ENCODE peak calls at places on chromosomes 16 and 17, in ten cellular contexts. One of them, this sample, is unnamed.

GRCh38 chr17:67531291-67531690 is 154.2 kb downstream of the PITPNC1 start:
- DNase-seq in stimulated activated CD8-positive, alpha-beta memory T cell treated with anti-CD3 and anti-CD28 coated beads, Interleukin-7, amount 100 ng/mL, for 24 hours: no peak
- DNase-seq in adrenal gland: peak; percentile 68
- DNase-seq in NCI-H1092: peak; percentile 49
- DNase-seq in stimulated activated naive CD4-positive, alpha-beta T cell: no peak
- DNase-seq in CD4-positive, alpha-beta T cell: no peak
- DNase-seq in DMS153: peak; percentile 30
- DNase-seq in NCI-H524: no peak
- DNase-seq in heart left ventricle: no peak
- DNase-seq in NCI-H460: no peak
- DNase-seq in this sample: no peak

GRCh38 chr16:2926660-2927646 is 15.2 kb downstream of the FLYWCH1 start:
- DNase-seq in stimulated activated naive CD4-positive, alpha-beta T cell: peak; percentile 86
- DNase-seq in heart left ventricle: peak; percentile 90
- DNase-seq in stimulated activated CD8-positive, alpha-beta memory T cell treated with anti-CD3 and anti-CD28 coated beads, Interleukin-7, amount 100 ng/mL, for 24 hours: peak; percentile 74
- DNase-seq in DMS153: peak; percentile 79
- DNase-seq in NCI-H460: peak; percentile 90
- DNase-seq in NCI-H524: peak; percentile 86
- DNase-seq in CD4-positive, alpha-beta T cell: peak; percentile 85
- DNase-seq in adrenal gland: peak; percentile 83
- DNase-seq in NCI-H1092: peak; percentile 86
- DNase-seq in this sample: peak; percentile 68

GRCh38 chr17:76524598-76525512 is 12.7 kb downstream of the CYGB start:
- DNase-seq in NCI-H1092: no peak
- DNase-seq in NCI-H460: peak; percentile 66
- DNase-seq in NCI-H524: no peak
- DNase-seq in adrenal gland: peak; percentile 91
- DNase-seq in stimulated activated CD8-positive, alpha-beta memory T cell treated with anti-CD3 and anti-CD28 coated beads, Interleukin-7, amount 100 ng/mL, for 24 hours: no peak
- DNase-seq in CD4-positive, alpha-beta T cell: no peak
- DNase-seq in stimulated activated naive CD4-positive, alpha-beta T cell: no peak
- DNase-seq in heart left ventricle: peak; percentile 85
- DNase-seq in DMS153: no peak
- DNase-seq in this sample: no peak

GRCh38 chr16:56872863-56873391 is 7.9 kb downstream of the SLC12A3 start:
- DNase-seq in NCI-H1092: no peak
- DNase-seq in adrenal gland: no peak
- DNase-seq in NCI-H524: no peak
- DNase-seq in CD4-positive, alpha-beta T cell: no peak
- DNase-seq in NCI-H460: no peak
- DNase-seq in DMS153: no peak
- DNase-seq in heart left ventricle: no peak
- DNase-seq in stimulated activated CD8-positive, alpha-beta memory T cell treated with anti-CD3 and anti-CD28 coated beads, Interleukin-7, amount 100 ng/mL, for 24 hours: no peak
- DNase-seq in stimulated activated naive CD4-positive, alpha-beta T cell: no peak
- DNase-seq in this sample: no peak

GRCh38 chr17:78667091-78667490 is 89.9 kb upstream of the DNAH17 start:
- DNase-seq in stimulated activated CD8-positive, alpha-beta memory T cell treated with anti-CD3 and anti-CD28 coated beads, Interleukin-7, amount 100 ng/mL, for 24 hours: no peak
- DNase-seq in NCI-H524: no peak
- DNase-seq in NCI-H1092: no peak
- DNase-seq in adrenal gland: no peak
- DNase-seq in heart left ventricle: no peak
- DNase-seq in DMS153: no peak
- DNase-seq in stimulated activated naive CD4-positive, alpha-beta T cell: no peak
- DNase-seq in CD4-positive, alpha-beta T cell: no peak
- DNase-seq in NCI-H460: no peak
- DNase-seq in this sample: no peak

GRCh38 chr17:62663304-62663703 is 35.8 kb downstream of the MRC2 start:
- DNase-seq in CD4-positive, alpha-beta T cell: no peak
- DNase-seq in NCI-H524: no peak
- DNase-seq in stimulated activated naive CD4-positive, alpha-beta T cell: no peak
- DNase-seq in stimulated activated CD8-positive, alpha-beta memory T cell treated with anti-CD3 and anti-CD28 coated beads, Interleukin-7, amount 100 ng/mL, for 24 hours: no peak
- DNase-seq in adrenal gland: no peak
- DNase-seq in DMS153: no peak
- DNase-seq in NCI-H460: no peak
- DNase-seq in heart left ventricle: no peak
- DNase-seq in NCI-H1092: no peak
- DNase-seq in this sample: no peak

GRCh38 chr17:67819722-67820121 is 5.6 kb upstream of the BPTF start:
- DNase-seq in NCI-H460: no peak
- DNase-seq in NCI-H1092: no peak
- DNase-seq in CD4-positive, alpha-beta T cell: no peak
- DNase-seq in stimulated activated CD8-positive, alpha-beta memory T cell treated with anti-CD3 and anti-CD28 coated beads, Interleukin-7, amount 100 ng/mL, for 24 hours: no peak
- DNase-seq in adrenal gland: no peak
- DNase-seq in heart left ventricle: no peak
- DNase-seq in stimulated activated naive CD4-positive, alpha-beta T cell: no peak
- DNase-seq in DMS153: no peak
- DNase-seq in NCI-H524: no peak
- DNase-seq in this sample: no peak

GRCh38 chr16:578870-579405 is 9.2 kb downstream of the PIGQ start:
- DNase-seq in stimulated activated naive CD4-positive, alpha-beta T cell: peak; percentile 63
- DNase-seq in NCI-H460: peak; percentile 60
- DNase-seq in stimulated activated CD8-positive, alpha-beta memory T cell treated with anti-CD3 and anti-CD28 coated beads, Interleukin-7, amount 100 ng/mL, for 24 hours: peak; percentile 37
- DNase-seq in NCI-H1092: no peak
- DNase-seq in adrenal gland: peak; percentile 78
- DNase-seq in DMS153: no peak
- DNase-seq in CD4-positive, alpha-beta T cell: peak; percentile 69
- DNase-seq in heart left ventricle: peak; percentile 85
- DNase-seq in NCI-H524: peak; percentile 32
- DNase-seq in this sample: peak; percentile 56

GRCh38 chr17:41792835-41793748 is 6.6 kb upstream of the JUP start:
- DNase-seq in NCI-H524: no peak
- DNase-seq in NCI-H1092: no peak
- DNase-seq in DMS153: peak; percentile 16
- DNase-seq in NCI-H460: peak; percentile 81
- DNase-seq in adrenal gland: no peak
- DNase-seq in heart left ventricle: no peak
- DNase-seq in stimulated activated CD8-positive, alpha-beta memory T cell treated with anti-CD3 and anti-CD28 coated beads, Interleukin-7, amount 100 ng/mL, for 24 hours: no peak
- DNase-seq in stimulated activated naive CD4-positive, alpha-beta T cell: no peak
- DNase-seq in CD4-positive, alpha-beta T cell: no peak
- DNase-seq in this sample: no peak

GRCh38 chr17:6514371-6514770 is 42.0 kb downstream of the PITPNM3 start:
- DNase-seq in adrenal gland: no peak
- DNase-seq in NCI-H460: no peak
- DNase-seq in heart left ventricle: no peak
- DNase-seq in DMS153: no peak
- DNase-seq in NCI-H1092: no peak
- DNase-seq in stimulated activated CD8-positive, alpha-beta memory T cell treated with anti-CD3 and anti-CD28 coated beads, Interleukin-7, amount 100 ng/mL, for 24 hours: no peak
- DNase-seq in stimulated activated naive CD4-positive, alpha-beta T cell: no peak
- DNase-seq in CD4-positive, alpha-beta T cell: no peak
- DNase-seq in NCI-H524: no peak
- DNase-seq in this sample: no peak

GRCh38 chr16:68737730-68738590 is 868 bp downstream of the CDH1 start:
- DNase-seq in DMS153: peak; percentile 46
- DNase-seq in CD4-positive, alpha-beta T cell: no peak
- DNase-seq in heart left ventricle: no peak
- DNase-seq in adrenal gland: no peak
- DNase-seq in NCI-H524: no peak
- DNase-seq in stimulated activated naive CD4-positive, alpha-beta T cell: no peak
- DNase-seq in stimulated activated CD8-positive, alpha-beta memory T cell treated with anti-CD3 and anti-CD28 coated beads, Interleukin-7, amount 100 ng/mL, for 24 hours: no peak
- DNase-seq in NCI-H1092: no peak
- DNase-seq in NCI-H460: no peak
- DNase-seq in this sample: no peak

GRCh38 chr17:67829331-67829730 is 4.0 kb downstream of the BPTF start:
- DNase-seq in NCI-H1092: no peak
- DNase-seq in heart left ventricle: no peak
- DNase-seq in DMS153: peak; percentile 7
- DNase-seq in NCI-H460: no peak
- DNase-seq in adrenal gland: no peak
- DNase-seq in NCI-H524: no peak
- DNase-seq in stimulated activated naive CD4-positive, alpha-beta T cell: no peak
- DNase-seq in stimulated activated CD8-positive, alpha-beta memory T cell treated with anti-CD3 and anti-CD28 coated beads, Interleukin-7, amount 100 ng/mL, for 24 hours: peak; percentile 35
- DNase-seq in CD4-positive, alpha-beta T cell: no peak
- DNase-seq in this sample: peak; percentile 18

GRCh38 chr17:65027305-65027704 is 29.2 kb downstream of the GNA13 start:
- DNase-seq in NCI-H460: peak; percentile 26
- DNase-seq in heart left ventricle: no peak
- DNase-seq in adrenal gland: no peak
- DNase-seq in stimulated activated naive CD4-positive, alpha-beta T cell: peak; percentile 9
- DNase-seq in NCI-H524: no peak
- DNase-seq in NCI-H1092: no peak
- DNase-seq in CD4-positive, alpha-beta T cell: peak; percentile 51
- DNase-seq in DMS153: no peak
- DNase-seq in stimulated activated CD8-positive, alpha-beta memory T cell treated with anti-CD3 and anti-CD28 coated beads, Interleukin-7, amount 100 ng/mL, for 24 hours: no peak
- DNase-seq in this sample: peak; percentile 55

GRCh38 chr17:880074-880870 is 98.1 kb downstream of the MRM3 start:
- DNase-seq in stimulated activated CD8-positive, alpha-beta memory T cell treated with anti-CD3 and anti-CD28 coated beads, Interleukin-7, amount 100 ng/mL, for 24 hours: no peak
- DNase-seq in NCI-H1092: no peak
- DNase-seq in NCI-H524: no peak
- DNase-seq in stimulated activated naive CD4-positive, alpha-beta T cell: no peak
- DNase-seq in DMS153: no peak
- DNase-seq in NCI-H460: no peak
- DNase-seq in heart left ventricle: no peak
- DNase-seq in CD4-positive, alpha-beta T cell: no peak
- DNase-seq in adrenal gland: peak; percentile 70
- DNase-seq in this sample: no peak

GRCh38 chr16:48499822-48500440 is 110.0 kb downstream of the N4BP1 start:
- DNase-seq in stimulated activated CD8-positive, alpha-beta memory T cell treated with anti-CD3 and anti-CD28 coated beads, Interleukin-7, amount 100 ng/mL, for 24 hours: no peak
- DNase-seq in NCI-H524: no peak
- DNase-seq in DMS153: peak; percentile 7
- DNase-seq in stimulated activated naive CD4-positive, alpha-beta T cell: no peak
- DNase-seq in NCI-H460: peak; percentile 84
- DNase-seq in adrenal gland: peak; percentile 73
- DNase-seq in CD4-positive, alpha-beta T cell: no peak
- DNase-seq in heart left ventricle: no peak
- DNase-seq in NCI-H1092: peak; percentile 6
- DNase-seq in this sample: no peak

GRCh38 chr17:81046770-81047359 is 11.9 kb downstream of the BAIAP2 start:
- DNase-seq in CD4-positive, alpha-beta T cell: no peak
- DNase-seq in NCI-H1092: no peak
- DNase-seq in NCI-H460: no peak
- DNase-seq in heart left ventricle: no peak
- DNase-seq in DMS153: no peak
- DNase-seq in NCI-H524: no peak
- DNase-seq in stimulated activated CD8-positive, alpha-beta memory T cell treated with anti-CD3 and anti-CD28 coated beads, Interleukin-7, amount 100 ng/mL, for 24 hours: no peak
- DNase-seq in stimulated activated naive CD4-positive, alpha-beta T cell: no peak
- DNase-seq in adrenal gland: no peak
- DNase-seq in this sample: no peak

GRCh38 chr17:17567114-17567513 is 24.4 kb downstream of the PEMT start:
- DNase-seq in NCI-H524: no peak
- DNase-seq in NCI-H460: no peak
- DNase-seq in DMS153: no peak
- DNase-seq in CD4-positive, alpha-beta T cell: no peak
- DNase-seq in heart left ventricle: no peak
- DNase-seq in stimulated activated CD8-positive, alpha-beta memory T cell treated with anti-CD3 and anti-CD28 coated beads, Interleukin-7, amount 100 ng/mL, for 24 hours: no peak
- DNase-seq in NCI-H1092: no peak
- DNase-seq in adrenal gland: peak; percentile 44
- DNase-seq in stimulated activated naive CD4-positive, alpha-beta T cell: no peak
- DNase-seq in this sample: no peak

GRCh38 chr16:1870365-1871082 is 1.4 kb downstream of the MEIOB start:
- DNase-seq in CD4-positive, alpha-beta T cell: no peak
- DNase-seq in NCI-H1092: no peak
- DNase-seq in heart left ventricle: no peak
- DNase-seq in NCI-H460: peak; percentile 84
- DNase-seq in DMS153: peak; percentile 40
- DNase-seq in stimulated activated CD8-positive, alpha-beta memory T cell treated with anti-CD3 and anti-CD28 coated beads, Interleukin-7, amount 100 ng/mL, for 24 hours: no peak
- DNase-seq in stimulated activated naive CD4-positive, alpha-beta T cell: no peak
- DNase-seq in NCI-H524: no peak
- DNase-seq in adrenal gland: no peak
- DNase-seq in this sample: no peak